ENCODE peak calls at places on chromosomes 11 and 22, in four cellular contexts. One of them, this sample, is unnamed.

GRCh38 chr22:19016081-19016480 is 80.0 kb upstream of the PRODH start:
- DNase-seq in A549: no peak
- DNase-seq in H1: peak; percentile 39
- DNase-seq in cardiac muscle cell: no peak
- DNase-seq in this sample: no peak

GRCh38 chr11:43989162-43989961 is 46.9 kb downstream of the C11orf96 start:
- DNase-seq in A549: no peak
- DNase-seq in H1: no peak
- DNase-seq in cardiac muscle cell: peak; percentile 54
- DNase-seq in this sample: no peak

GRCh38 chr22:30893434-30894370 is 74.9 kb downstream of the MORC2 start:
- DNase-seq in A549: no peak
- DNase-seq in H1: peak; percentile 41
- DNase-seq in cardiac muscle cell: no peak
- DNase-seq in this sample: no peak

GRCh38 chr22:43118953-43119458 is 8.5 kb downstream of the BIK start:
- DNase-seq in A549: no peak
- DNase-seq in H1: no peak
- DNase-seq in cardiac muscle cell: peak; percentile 29
- DNase-seq in this sample: peak; percentile 80

GRCh38 chr11:65181569-65182257 is at the start of gene CAPN1:
- DNase-seq in A549: peak; percentile 86
- DNase-seq in H1: peak; percentile 89
- DNase-seq in cardiac muscle cell: peak; percentile 94
- DNase-seq in this sample: peak; percentile 89

GRCh38 chr22:50687829-50688228 is 15.2 kb downstream of the SHANK3 start:
- DNase-seq in A549: no peak
- DNase-seq in H1: peak; percentile 26
- DNase-seq in cardiac muscle cell: no peak
- DNase-seq in this sample: no peak

GRCh38 chr11:112310414-112310813 is 49.8 kb upstream of the PLET1 start:
- DNase-seq in A549: peak; percentile 7
- DNase-seq in H1: no peak
- DNase-seq in cardiac muscle cell: peak; percentile 70
- DNase-seq in this sample: no peak

GRCh38 chr22:18044548-18045271 is 20.3 kb upstream of the MICAL3 start:
- DNase-seq in A549: no peak
- DNase-seq in H1: no peak
- DNase-seq in cardiac muscle cell: peak; percentile 35
- DNase-seq in this sample: no peak

GRCh38 chr11:128734439-128735224 is 40.8 kb downstream of the FLI1 start:
- DNase-seq in A549: no peak
- DNase-seq in H1: no peak
- DNase-seq in cardiac muscle cell: no peak
- DNase-seq in this sample: no peak

GRCh38 chr22:32990187-32990586 is 68.0 kb downstream of the SYN3 start:
- DNase-seq in A549: no peak
- DNase-seq in H1: no peak
- DNase-seq in cardiac muscle cell: no peak
- DNase-seq in this sample: no peak

GRCh38 chr22:37197451-37198289 is 9.6 kb upstream of the C1QTNF6 start:
- DNase-seq in A549: peak; percentile 96
- DNase-seq in H1: no peak
- DNase-seq in cardiac muscle cell: peak; percentile 66
- DNase-seq in this sample: no peak

GRCh38 chr22:27677895-27678458 is 123.6 kb downstream of the MN1 start:
- DNase-seq in A549: no peak
- DNase-seq in H1: no peak
- DNase-seq in cardiac muscle cell: no peak
- DNase-seq in this sample: no peak

GRCh38 chr11:65867284-65868071 is 5.1 kb downstream of the EFEMP2 start:
- DNase-seq in A549: no peak
- DNase-seq in H1: peak; percentile 90
- DNase-seq in cardiac muscle cell: peak; percentile 23
- DNase-seq in this sample: no peak

DNA sequence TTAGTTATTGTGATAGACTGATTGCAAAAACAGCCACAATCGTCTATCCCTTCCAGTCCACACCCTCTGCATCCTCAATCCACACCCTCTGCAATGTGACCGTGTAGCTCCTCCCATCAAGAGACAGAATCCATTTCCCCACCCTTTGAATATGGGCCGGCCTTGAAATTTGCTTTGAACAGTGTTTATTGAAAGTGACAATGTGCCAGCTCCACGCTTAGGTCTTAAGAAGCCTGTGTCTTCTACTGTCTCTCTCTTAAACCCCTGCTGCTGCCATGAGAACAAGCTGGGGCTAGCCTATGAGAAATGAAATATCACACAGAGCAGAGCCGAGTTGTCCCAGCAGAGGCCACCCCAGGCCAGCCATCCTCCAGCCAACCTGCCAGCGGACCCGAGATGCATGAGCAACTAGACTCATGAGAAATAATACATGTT is 22.3 kb upstream of the MICAL2 start:
- DNase-seq in A549: peak; percentile 82
- DNase-seq in H1: no peak
- DNase-seq in cardiac muscle cell: peak; percentile 68
- DNase-seq in this sample: no peak
- TF ChIP-seq CTCF in A549: peak; percentile 30
- TF ChIP-seq CTCF in H1: peak; percentile 4
- TF ChIP-seq CTCF in cardiac muscle cell: peak; percentile 48
- TF ChIP-seq CTCF in this sample: no peak

DNA sequence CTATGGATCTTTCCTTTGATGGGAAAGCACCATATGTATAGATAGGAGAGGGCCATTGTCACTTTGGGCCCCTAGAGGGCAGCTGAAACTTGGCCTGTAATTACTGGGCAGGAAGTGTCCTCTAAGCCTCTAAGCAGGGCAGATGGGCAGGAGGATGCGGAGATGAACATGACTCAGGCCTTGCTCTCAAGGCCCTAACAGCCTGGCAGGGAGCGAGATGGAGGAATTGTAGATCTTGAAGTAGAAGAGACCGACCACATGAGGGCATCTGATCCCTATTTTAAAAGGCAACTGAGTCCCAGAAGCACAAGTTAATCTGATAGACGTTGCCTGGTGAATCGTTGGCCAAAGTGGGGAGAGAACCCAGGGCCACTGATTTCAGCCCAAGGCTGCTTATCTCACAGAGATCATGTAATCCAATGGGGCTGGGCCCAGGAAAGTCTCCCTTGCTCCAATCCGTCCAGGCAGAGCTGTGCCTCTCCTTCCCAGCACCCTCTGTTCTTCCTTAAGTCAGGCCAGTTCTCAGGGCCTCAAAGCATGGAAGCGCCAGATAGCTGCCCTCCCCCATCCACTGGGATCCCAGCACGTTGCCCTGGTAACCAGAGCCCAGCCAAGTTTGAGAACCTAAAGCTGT is 2.5 kb upstream of the SEPTIN3 start:
- DNase-seq in A549: peak; percentile 78
- DNase-seq in H1: peak; percentile 62
- DNase-seq in cardiac muscle cell: peak; percentile 88
- DNase-seq in this sample: peak; percentile 74
- TF ChIP-seq CTCF in A549: peak; percentile 23
- TF ChIP-seq CTCF in H1: peak; percentile 56
- TF ChIP-seq CTCF in cardiac muscle cell: peak; percentile 37
- TF ChIP-seq CTCF in this sample: peak; percentile 0

GRCh38 chr22:48908547-48908946 is 919.1 kb downstream of the BRD1 start:
- DNase-seq in A549: no peak
- DNase-seq in H1: no peak
- DNase-seq in cardiac muscle cell: no peak
- DNase-seq in this sample: no peak

GRCh38 chr22:48905206-48905975 is 922.3 kb downstream of the BRD1 start:
- DNase-seq in A549: no peak
- DNase-seq in H1: no peak
- DNase-seq in cardiac muscle cell: no peak
- DNase-seq in this sample: no peak

GRCh38 chr22:48906177-48906835 is 921.4 kb downstream of the BRD1 start:
- DNase-seq in A549: no peak
- DNase-seq in H1: no peak
- DNase-seq in cardiac muscle cell: no peak
- DNase-seq in this sample: no peak

GRCh38 chr22:48902983-48903650 is 924.6 kb downstream of the BRD1 start:
- DNase-seq in A549: no peak
- DNase-seq in H1: no peak
- DNase-seq in cardiac muscle cell: no peak
- DNase-seq in this sample: no peak

GRCh38 chr22:48907591-48907990 is 920.1 kb downstream of the BRD1 start:
- DNase-seq in A549: no peak
- DNase-seq in H1: no peak
- DNase-seq in cardiac muscle cell: no peak
- DNase-seq in this sample: no peak
- TF ChIP-seq CTCF in A549: no peak
- TF ChIP-seq CTCF in H1: no peak
- TF ChIP-seq CTCF in cardiac muscle cell: no peak
- TF ChIP-seq CTCF in this sample: no peak

GRCh38 chr11:95232666-95233065 is 1.7 kb upstream of the SESN3 start:
- DNase-seq in A549: no peak
- DNase-seq in H1: no peak
- DNase-seq in cardiac muscle cell: no peak
- DNase-seq in this sample: no peak

GRCh38 chr11:95231881-95232605 is 1.0 kb upstream of the SESN3 start:
- DNase-seq in A549: no peak
- DNase-seq in H1: peak; percentile 79
- DNase-seq in cardiac muscle cell: peak; percentile 67
- DNase-seq in this sample: peak; percentile 47

GRCh38 chr11:95229199-95230053 is 1.6 kb downstream of the SESN3 start:
- DNase-seq in A549: no peak
- DNase-seq in H1: no peak
- DNase-seq in cardiac muscle cell: peak; percentile 33
- DNase-seq in this sample: no peak

GRCh38 chr11:95230054-95231034 is 658 bp downstream of the SESN3 start:
- DNase-seq in A549: no peak
- DNase-seq in H1: peak; percentile 66
- DNase-seq in cardiac muscle cell: peak; percentile 40
- DNase-seq in this sample: no peak

GRCh38 chr11:95231126-95231880 is at the start of gene SESN3:
- DNase-seq in A549: peak; percentile 96
- DNase-seq in H1: peak; percentile 97
- DNase-seq in cardiac muscle cell: peak; percentile 100
- DNase-seq in this sample: peak; percentile 93
- TF ChIP-seq CTCF in A549: no peak
- TF ChIP-seq CTCF in H1: no peak
- TF ChIP-seq CTCF in cardiac muscle cell: peak; percentile 15
- TF ChIP-seq CTCF in this sample: no peak

GRCh38 chr11:34514597-34514996 is 1.0 kb upstream of the ELF5 start:
- DNase-seq in A549: no peak
- DNase-seq in H1: no peak
- DNase-seq in cardiac muscle cell: no peak
- DNase-seq in this sample: no peak

GRCh38 chr11:34514050-34514449 is 456 bp upstream of the ELF5 start:
- DNase-seq in A549: no peak
- DNase-seq in H1: no peak
- DNase-seq in cardiac muscle cell: no peak
- DNase-seq in this sample: no peak

GRCh38 chr11:34513674-34513995 is at the start of gene ELF5:
- DNase-seq in A549: no peak
- DNase-seq in H1: no peak
- DNase-seq in cardiac muscle cell: no peak
- DNase-seq in this sample: no peak

GRCh38 chr11:34510673-34511072 is 2.9 kb downstream of the ELF5 start:
- DNase-seq in A549: no peak
- DNase-seq in H1: no peak
- DNase-seq in cardiac muscle cell: no peak
- DNase-seq in this sample: no peak

GRCh38 chr11:34512810-34513673 is 552 bp downstream of the ELF5 start:
- DNase-seq in A549: peak; percentile 74
- DNase-seq in H1: peak; percentile 78
- DNase-seq in cardiac muscle cell: peak; percentile 70
- DNase-seq in this sample: peak; percentile 81
- TF ChIP-seq CTCF in A549: peak; percentile 69
- TF ChIP-seq CTCF in H1: peak; percentile 87
- TF ChIP-seq CTCF in cardiac muscle cell: peak; percentile 87
- TF ChIP-seq CTCF in this sample: peak; percentile 58

DNA sequence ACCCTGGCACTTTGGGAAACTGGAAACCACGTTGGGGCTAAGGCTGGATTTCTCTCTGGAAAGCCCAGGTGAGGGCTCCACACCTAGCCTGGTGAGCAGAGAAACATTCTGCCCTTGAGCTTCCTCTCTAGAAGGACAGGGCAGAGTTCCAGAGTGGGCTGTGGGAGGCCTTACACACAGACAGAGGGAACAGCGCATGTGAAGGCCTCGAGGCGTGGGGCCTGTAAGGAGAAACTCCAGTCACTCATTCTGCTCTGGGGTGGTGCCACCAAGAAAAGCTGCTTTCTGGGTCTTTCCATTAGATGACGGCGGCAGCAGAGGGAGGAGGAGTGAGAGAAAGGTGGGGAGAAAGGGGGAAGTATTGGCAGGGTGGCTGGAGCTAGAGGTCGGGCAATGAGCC is 183.1 kb downstream of the CHST1 start:
- DNase-seq in A549: no peak
- DNase-seq in H1: no peak
- DNase-seq in cardiac muscle cell: no peak
- DNase-seq in this sample: no peak
- TF ChIP-seq CTCF in A549: no peak
- TF ChIP-seq CTCF in H1: no peak
- TF ChIP-seq CTCF in cardiac muscle cell: no peak
- TF ChIP-seq CTCF in this sample: no peak

This sample was measured in GM13976.